ENCODE peak calls at places on chromosomes 4 and X, in ten cellular contexts. C is AG04450, Q is dorsolateral prefrontal cortex, Z is GM12878, J is right atrium auricular region, N is testis, A is choroid plexus epithelial cell, L is MM.1S, U is suprapubic skin, H is tibial artery. V is an unnamed sample.

GRCh38 chr4:114458728-114459127 is 139.9 kb upstream of the UGT8 start:
- DNase-seq in C (no peak), Q (no peak), Z (no peak), J (no peak), N (no peak), A (no peak), L (no peak), U (no peak), H (no peak), V (no peak)

GRCh38 chrX:11481035-11481434 is 184.7 kb downstream of the ARHGAP6 start:
- DNase-seq in C (no peak), Q (no peak), Z (no peak), J (no peak), N (no peak), A (no peak), L (no peak), U (no peak), H (no peak), V (no peak)

GRCh38 chr4:96063639-96064038 is 223.7 kb downstream of the PDHA2 start:
- DNase-seq in C (no peak), Q (no peak), Z (no peak), J (no peak), N (no peak), A (no peak), L (no peak), U (no peak), H (no peak), V (no peak)

GRCh38 chrX:129544780-129545179 is 4.7 kb downstream of the OCRL start:
- DNase-seq in C (no peak), Q (no peak), Z (no peak), J (no peak), N (no peak), A (no peak), L (no peak), U (no peak), H (no peak), V (no peak)

GRCh38 chr4:145805490-145805889 is 125.5 kb downstream of the C4orf51 start:
- DNase-seq in C (no peak), Q (no peak), Z (no peak), J (no peak), N (no peak), A (peak), L (no peak), U (no peak), H (no peak), V (peak)

GRCh38 chr4:86019906-86020305 is 339.9 kb downstream of the MAPK10 start:
- DNase-seq in C (no peak), Q (no peak), Z (no peak), J (no peak), N (no peak), A (peak), L (no peak), U (no peak), H (no peak), V (no peak)

GRCh38 chr4:189792819-189793618 is 147.7 kb upstream of the FRG1 start:
- DNase-seq in C (peak), Q (peak), Z (no peak), J (peak), N (peak), A (peak), L (peak), U (no peak), H (peak), V (peak)

GRCh38 chr4:80361329-80361900 is 25.9 kb downstream of the CFAP299 start:
- DNase-seq in C (no peak), Q (no peak), Z (no peak), J (no peak), N (no peak), A (peak), L (peak), U (no peak), H (no peak), V (no peak)

GRCh38 chr4:10457255-10457801 is at the start of gene ZNF518B:
- DNase-seq in C (no peak), Q (peak), Z (no peak), J (peak), N (peak), A (peak), L (peak), U (peak), H (peak), V (peak)

GRCh38 chrX:120270567-120270966 is 20.0 kb downstream of the ZBTB33 start:
- DNase-seq in C (no peak), Q (no peak), Z (no peak), J (no peak), N (no peak), A (no peak), L (no peak), U (no peak), H (no peak), V (no peak)

GRCh38 chr4:182465114-182465513 is 221.9 kb downstream of the TENM3 start:
- DNase-seq in C (no peak), Q (no peak), Z (no peak), J (no peak), N (no peak), A (no peak), L (no peak), U (no peak), H (no peak), V (no peak)

GRCh38 chr4:1109898-1110506 is 3.4 kb downstream of the RNF212 start:
- DNase-seq in C (no peak), Q (no peak), Z (no peak), J (no peak), N (no peak), A (no peak), L (no peak), U (no peak), H (no peak), V (no peak)

GRCh38 chrX:150036181-150036580 is 97.9 kb upstream of the EOLA2 start:
- DNase-seq in C (no peak), Q (no peak), Z (no peak), J (no peak), N (no peak), A (no peak), L (no peak), U (no peak), H (no peak), V (no peak)

GRCh38 chr4:48967101-48967500 is 19.0 kb upstream of the CWH43 start:
- DNase-seq in C (no peak), Q (no peak), Z (no peak), J (no peak), N (no peak), A (no peak), L (no peak), U (no peak), H (no peak), V (no peak)

GRCh38 chrX:16022580-16023170 is 100.7 kb upstream of the GRPR start:
- DNase-seq in C (no peak), Q (no peak), Z (no peak), J (no peak), N (no peak), A (no peak), L (no peak), U (no peak), H (no peak), V (no peak)

GRCh38 chr4:143653031-143653430 is 47.4 kb downstream of the FREM3 start:
- DNase-seq in C (no peak), Q (no peak), Z (no peak), J (no peak), N (no peak), A (peak), L (no peak), U (no peak), H (no peak), V (no peak)
- TF ChIP-seq CTCF in C (no peak), Q (no peak), Z (no peak), J (no peak), N (no peak), A (no peak), L (no peak), U (no peak), H (no peak), V (no peak)

GRCh38 chr4:74623041-74623440 is 171.3 kb downstream of the BTC start:
- DNase-seq in C (no peak), Q (no peak), Z (no peak), J (no peak), N (peak), A (peak), L (peak), U (no peak), H (no peak), V (peak)
- TF ChIP-seq CTCF in C (peak), Q (no peak), Z (peak), J (peak), N (peak), A (peak), L (peak), U (peak), H (no peak), V (peak)

GRCh38 chr4:54998991-54999390 is 126.4 kb downstream of the KDR start:
- DNase-seq in C (no peak), Q (no peak), Z (no peak), J (no peak), N (no peak), A (peak), L (no peak), U (no peak), H (no peak), V (no peak)
- TF ChIP-seq CTCF in C (no peak), Q (peak), Z (no peak), J (peak), N (peak), A (peak), L (no peak), U (no peak), H (peak), V (no peak)

DNA sequence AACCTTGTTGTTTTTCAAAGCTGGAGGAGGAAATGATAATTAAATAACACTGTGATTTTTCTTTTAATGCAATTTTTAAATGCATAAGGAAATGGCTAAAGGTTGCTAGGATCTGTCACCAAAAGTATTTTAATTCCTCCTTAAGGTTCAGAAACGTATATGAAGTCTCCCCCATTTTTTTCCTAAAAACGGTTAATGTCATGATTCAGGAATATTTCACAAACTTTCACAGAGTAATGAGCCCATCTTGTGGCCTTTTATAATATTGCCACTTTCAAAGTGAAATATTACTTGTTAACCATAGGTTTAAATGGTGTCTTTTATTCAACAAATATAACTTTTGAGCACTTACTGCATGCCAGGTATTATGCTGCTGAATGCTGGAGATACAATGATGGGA is 99.5 kb upstream of the USP38 start:
- DNase-seq in C (no peak), Q (no peak), Z (no peak), J (no peak), N (no peak), A (peak), L (no peak), U (no peak), H (no peak), V (no peak)
- TF ChIP-seq CTCF in C (peak), Q (peak), Z (no peak), J (no peak), N (no peak), A (no peak), L (peak), U (no peak), H (peak), V (no peak)

V was measured in endothelial cell.